ENCODE peak calls at places on chromosomes 16 and 17, in ten cellular contexts. N is A549, E is astrocyte of the spinal cord, V is pancreas, R is mucosa of descending colon, W is omental fat pad, A is IMR-90, M is progenitor cell of endocrine pancreas, B is dorsolateral prefrontal cortex, C is kidney. Z is an unnamed sample.
A peak's percentile ranks its signal among the peaks of the same experiment; 100 is the strongest.

GRCh38 chr16:78926723-78927200 is 673.8 kb downstream of the MAF start:
- DNase-seq in N (no peak), E (no peak), V (no peak), R (no peak), W (no peak), A (no peak), M (no peak), B (no peak), C (no peak), Z (no peak)

GRCh38 chr17:47733414-47734288 is 615 bp downstream of the TBX21 start:
- DNase-seq in N (no peak), E (no peak), V (no peak), R (no peak), W (peak; percentile 17), A (no peak), M (no peak), B (no peak), C (no peak), Z (no peak)

GRCh38 chr16:57528499-57529323 is 7.7 kb downstream of the CCDC102A start:
- DNase-seq in N (no peak), E (no peak), V (no peak), R (peak; percentile 86), W (no peak), A (no peak), M (peak; percentile 58), B (peak; percentile 39), C (peak; percentile 73), Z (no peak)

GRCh38 chr17:18025596-18026407 is 13.2 kb downstream of the ATPAF2 start:
- DNase-seq in N (no peak), E (no peak), V (no peak), R (no peak), W (no peak), A (peak; percentile 59), M (no peak), B (no peak), C (no peak), Z (no peak)

GRCh38 chr16:30884760-30885159 is 9.1 kb downstream of the BCL7C start:
- DNase-seq in N (no peak), E (no peak), V (no peak), R (no peak), W (no peak), A (no peak), M (no peak), B (no peak), C (no peak), Z (no peak)

GRCh38 chr17:81488276-81488860 is 24.2 kb downstream of the ACTG1 start:
- DNase-seq in N (no peak), E (no peak), V (no peak), R (peak; percentile 57), W (no peak), A (no peak), M (no peak), B (no peak), C (no peak), Z (peak; percentile 49)

GRCh38 chr17:79835953-79836951 is 3.0 kb downstream of the CBX4 start:
- DNase-seq in N (peak; percentile 61), E (no peak), V (peak; percentile 77), R (peak; percentile 93), W (no peak), A (peak; percentile 19), M (peak; percentile 69), B (no peak), C (peak; percentile 85), Z (peak; percentile 27)

GRCh38 chr16:49875812-49876715 is 20.2 kb upstream of the ZNF423 start:
- DNase-seq in N (no peak), E (no peak), V (no peak), R (no peak), W (no peak), A (no peak), M (no peak), B (no peak), C (no peak), Z (no peak)

GRCh38 chr17:64661981-64662773 is at the start of gene SMURF2:
- DNase-seq in N (peak; percentile 78), E (peak; percentile 65), V (peak; percentile 81), R (peak; percentile 88), W (peak; percentile 37), A (peak; percentile 61), M (peak; percentile 70), B (peak; percentile 84), C (peak; percentile 94), Z (peak; percentile 89)
- TF ChIP-seq CTCF in N (no peak), E (no peak), V (no peak), R (no peak), W (no peak), A (no peak), M (no peak), B (no peak), C (no peak), Z (no peak)

GRCh38 chr17:27526603-27527002 is 70.4 kb downstream of the KSR1 start:
- DNase-seq in N (peak; percentile 52), E (peak; percentile 55), V (peak; percentile 71), R (peak; percentile 58), W (no peak), A (peak; percentile 61), M (no peak), B (no peak), C (no peak), Z (peak; percentile 39)

GRCh38 chr17:27523712-27524111 is 67.5 kb downstream of the KSR1 start:
- DNase-seq in N (no peak), E (no peak), V (no peak), R (no peak), W (no peak), A (no peak), M (no peak), B (no peak), C (no peak), Z (no peak)

GRCh38 chr17:27524594-27524993 is 68.3 kb downstream of the KSR1 start:
- DNase-seq in N (no peak), E (no peak), V (no peak), R (no peak), W (no peak), A (no peak), M (no peak), B (no peak), C (no peak), Z (no peak)

GRCh38 chr17:27525316-27525715 is 69.1 kb downstream of the KSR1 start:
- DNase-seq in N (no peak), E (no peak), V (no peak), R (no peak), W (no peak), A (no peak), M (no peak), B (no peak), C (no peak), Z (no peak)

DNA sequence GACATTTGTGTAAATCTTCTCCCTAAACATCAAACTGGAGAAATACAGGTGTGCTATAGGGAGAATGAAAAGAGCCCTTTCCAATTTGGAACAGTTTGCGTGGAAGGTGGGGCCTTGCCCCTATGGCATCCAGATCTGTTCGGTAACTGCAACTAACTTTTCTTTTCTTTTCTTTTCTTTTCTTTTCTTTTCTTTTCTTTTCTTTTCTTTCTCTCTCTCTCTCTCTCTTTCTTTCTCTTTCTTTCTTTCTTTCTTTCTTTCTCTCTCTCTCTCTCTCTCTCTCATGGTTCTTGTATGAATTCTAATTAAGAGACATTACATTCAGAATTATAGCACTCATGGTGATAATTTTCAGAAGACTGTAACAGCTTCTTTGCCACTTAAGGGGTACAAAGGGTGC is 69.6 kb downstream of the KSR1 start:
- DNase-seq in N (no peak), E (no peak), V (no peak), R (no peak), W (no peak), A (no peak), M (no peak), B (no peak), C (no peak), Z (no peak)
- TF ChIP-seq CTCF in N (no peak), E (no peak), V (no peak), R (no peak), W (no peak), A (no peak), M (no peak), B (no peak), C (no peak), Z (no peak)

GRCh38 chr17:49616086-49616485 is 40.4 kb downstream of the NXPH3 start:
- DNase-seq in N (peak; percentile 31), E (no peak), V (no peak), R (no peak), W (no peak), A (no peak), M (no peak), B (no peak), C (no peak), Z (no peak)
- TF ChIP-seq CTCF in N (no peak), E (no peak), V (no peak), R (no peak), W (no peak), A (peak; percentile 23), M (peak; percentile 11), B (peak; percentile 40), C (no peak), Z (no peak)

DNA sequence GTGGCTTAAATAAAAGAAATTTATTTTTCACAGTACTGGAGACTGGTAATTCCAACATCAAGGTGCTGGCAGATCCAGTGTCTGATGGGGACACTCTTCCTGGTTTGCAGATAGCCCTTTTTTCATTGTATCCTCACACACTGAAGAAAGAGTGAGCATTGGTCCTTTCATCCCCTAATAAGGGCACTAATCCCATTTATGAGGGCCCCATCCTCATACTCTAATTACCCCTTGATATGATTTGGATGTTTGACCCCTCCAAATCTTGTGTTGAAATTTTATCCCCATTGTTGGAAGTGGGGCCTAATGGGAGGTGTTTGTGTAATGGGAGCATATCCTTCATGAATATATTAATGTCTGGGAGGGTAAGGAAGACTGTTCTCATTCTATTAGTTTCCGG is 9.4 kb upstream of the FAM20A start:
- DNase-seq in N (no peak), E (no peak), V (no peak), R (no peak), W (no peak), A (no peak), M (no peak), B (no peak), C (no peak), Z (no peak)
- TF ChIP-seq CTCF in N (no peak), E (no peak), V (no peak), R (no peak), W (no peak), A (no peak), M (no peak), B (no peak), C (no peak), Z (no peak)

GRCh38 chr16:17305694-17306093 is 165.1 kb downstream of the XYLT1 start:
- DNase-seq in N (no peak), E (no peak), V (no peak), R (no peak), W (no peak), A (no peak), M (no peak), B (no peak), C (no peak), Z (no peak)
- TF ChIP-seq CTCF in N (no peak), E (no peak), V (no peak), R (no peak), W (no peak), A (no peak), M (no peak), B (no peak), C (no peak), Z (no peak)

DNA sequence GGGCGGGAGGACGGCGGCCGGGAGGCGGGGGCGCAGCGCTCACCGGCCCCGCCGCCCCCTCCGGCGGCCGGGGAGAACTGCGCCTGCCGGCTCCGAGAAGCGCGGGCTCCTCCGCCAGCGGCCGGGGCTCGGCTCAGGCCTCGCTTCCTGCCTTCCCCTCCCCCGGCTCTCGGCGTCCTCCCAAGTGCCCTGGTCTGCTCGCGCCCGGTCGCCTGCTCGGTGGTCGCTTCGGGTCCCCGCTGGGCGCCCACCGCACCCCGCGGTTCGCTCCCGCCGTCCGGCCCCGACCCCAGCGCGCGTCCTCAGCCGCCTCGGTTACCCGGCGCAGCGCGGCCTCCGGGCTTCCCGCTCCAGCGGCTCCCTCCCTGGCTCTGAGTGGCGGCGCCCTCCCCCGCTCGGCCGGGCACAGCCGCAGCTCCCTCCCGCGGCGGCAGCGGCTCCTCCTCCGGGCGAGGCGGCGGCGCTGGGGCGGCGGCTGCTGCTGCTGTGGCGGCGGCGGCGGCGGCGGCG is 294 bp downstream of the UBTF start:
- DNase-seq in N (peak; percentile 81), E (peak; percentile 59), V (peak; percentile 73), R (peak; percentile 82), W (no peak), A (peak; percentile 65), M (peak; percentile 62), B (no peak), C (peak; percentile 93), Z (peak; percentile 80)
- TF ChIP-seq CTCF in N (no peak), E (peak; percentile 34), V (peak; percentile 45), R (peak; percentile 53), W (no peak), A (peak; percentile 58), M (peak; percentile 55), B (peak; percentile 8), C (peak; percentile 13), Z (peak; percentile 62)

Z was measured in psoas muscle.